ENCODE peak calls at places on chromosomes 11 and 22, in ten cellular contexts. F is IMR-90, P is chondrocyte, J is lower lobe of right lung, K is neural crest cell, E is colonic mucosa, B is hepatocyte, C is foreskin keratinocyte, L is foreskin fibroblast, V is progenitor cell of endocrine pancreas. W is an unnamed sample.

GRCh38 chr11:76796511-76797203 is 13.5 kb downstream of the TSKU start:
- DNase-seq in K (no peak), J (no peak), E (no peak), P (no peak), B (no peak), V (no peak), L (no peak), C (no peak), F (no peak), W (no peak)

GRCh38 chr11:96256604-96257003 is 86.4 kb downstream of the MAML2 start:
- DNase-seq in P (no peak), L (no peak), J (no peak), K (no peak), E (no peak), B (no peak), C (no peak), V (no peak), F (no peak), W (no peak)

GRCh38 chr11:32137263-32137662 is 46.4 kb downstream of the RCN1 start:
- DNase-seq in F (peak), P (no peak), L (peak), C (peak), K (no peak), E (no peak), V (no peak), J (no peak), B (peak), W (peak)

GRCh38 chr11:20022363-20023081 is 137.8 kb downstream of the DBX1 start:
- DNase-seq in L (no peak), B (no peak), V (peak), E (no peak), C (peak), F (peak), J (no peak), K (peak), P (no peak), W (no peak)

GRCh38 chr11:44915621-44916020 is 35.1 kb downstream of the TP53I11 start:
- DNase-seq in P (no peak), V (no peak), J (no peak), E (no peak), B (no peak), K (no peak), L (no peak), F (no peak), C (no peak), W (no peak)

GRCh38 chr11:43289368-43289767 is 22.4 kb upstream of the API5 start:
- DNase-seq in V (no peak), E (no peak), B (no peak), F (no peak), C (no peak), L (no peak), K (no peak), J (no peak), P (no peak), W (no peak)

GRCh38 chr22:46000081-46001027 is 23.4 kb upstream of the WNT7B start:
- DNase-seq in C (no peak), E (no peak), P (peak), B (no peak), J (peak), F (no peak), L (no peak), K (no peak), V (no peak), W (no peak)

GRCh38 chr11:7703785-7704184 is 2.5 kb downstream of the OVCH2 start:
- DNase-seq in K (no peak), J (no peak), F (no peak), B (no peak), P (no peak), V (no peak), L (no peak), E (no peak), C (no peak), W (no peak)

GRCh38 chr22:36042240-36042639 is 13.6 kb upstream of the RBFOX2 start:
- DNase-seq in F (no peak), J (no peak), B (no peak), L (no peak), K (no peak), C (no peak), V (no peak), P (no peak), E (no peak), W (no peak)

GRCh38 chr11:315051-315481 is 1.2 kb downstream of the IFITM1 start:
- DNase-seq in V (no peak), B (no peak), J (no peak), P (no peak), E (no peak), L (no peak), F (no peak), C (no peak), K (no peak), W (no peak)

GRCh38 chr11:57798905-57799559 is 37.4 kb downstream of the CTNND1 start:
- DNase-seq in E (peak), J (peak), B (peak), K (no peak), C (peak), F (peak), V (no peak), P (no peak), L (peak), W (peak)

GRCh38 chr11:63672156-63672463 is 934 bp upstream of the ATL3 start:
- DNase-seq in B (no peak), E (no peak), V (no peak), F (no peak), C (no peak), K (no peak), L (no peak), J (no peak), P (no peak), W (no peak)

GRCh38 chr22:16789860-16790493 is 35.2 kb downstream of the XKR3 start:
- DNase-seq in L (no peak), B (no peak), C (no peak), V (no peak), F (no peak), E (no peak), J (no peak), K (no peak), P (no peak), W (no peak)

GRCh38 chr11:1479678-1480118 is 6.9 kb downstream of the MOB2 start:
- DNase-seq in L (no peak), B (no peak), C (no peak), V (no peak), F (no peak), K (no peak), P (peak), E (no peak), J (peak), W (no peak)

GRCh38 chr11:130771708-130772107 is 144.6 kb downstream of the SNX19 start:
- DNase-seq in F (peak), P (no peak), E (no peak), J (no peak), K (no peak), L (peak), V (no peak), B (no peak), C (no peak), W (peak)

GRCh38 chr11:16895306-16895705 is 118.9 kb downstream of the PLEKHA7 start:
- DNase-seq in V (no peak), L (no peak), P (no peak), E (no peak), C (no peak), J (no peak), K (no peak), F (no peak), B (no peak), W (no peak)

GRCh38 chr11:75186999-75187398 is 36.1 kb downstream of the SLCO2B1 start:
- DNase-seq in P (no peak), J (no peak), K (no peak), V (no peak), F (no peak), B (no peak), E (no peak), C (no peak), L (no peak), W (no peak)

GRCh38 chr22:17845790-17846189 is 71.5 kb upstream of the BID start:
- DNase-seq in L (no peak), B (no peak), F (no peak), P (no peak), J (no peak), K (no peak), C (no peak), V (no peak), E (no peak), W (peak)

GRCh38 chr22:27780161-27780575 is 21.4 kb downstream of the MN1 start:
- DNase-seq in V (no peak), C (peak), J (no peak), E (no peak), K (no peak), F (no peak), B (no peak), L (no peak), P (no peak), W (no peak)

GRCh38 chr22:44519895-44520294 is 21.9 kb upstream of the RTL6 start:
- DNase-seq in L (no peak), C (no peak), K (no peak), B (no peak), F (no peak), E (no peak), J (no peak), P (no peak), V (no peak), W (no peak)

GRCh38 chr11:74681686-74682651 is 49.3 kb downstream of the CHRDL2 start:
- DNase-seq in B (no peak), K (no peak), P (peak), L (no peak), E (no peak), V (no peak), C (no peak), F (peak), J (no peak), W (no peak)

GRCh38 chr11:115759622-115760527 is 255.7 kb upstream of the CADM1 start:
- DNase-seq in B (peak), J (peak), V (peak), C (no peak), L (no peak), E (no peak), K (peak), F (no peak), P (no peak), W (no peak)

GRCh38 chr22:28332410-28332809 is 347.2 kb downstream of the TTC28 start:
- DNase-seq in E (no peak), L (peak), V (no peak), B (no peak), K (no peak), J (no peak), F (peak), P (no peak), C (no peak), W (no peak)

GRCh38 chr11:96319901-96320656 is 22.9 kb downstream of the MAML2 start:
- DNase-seq in V (no peak), L (no peak), E (no peak), P (no peak), C (no peak), F (no peak), B (no peak), J (no peak), K (no peak), W (no peak)

GRCh38 chr22:46590334-46590733 is 29.9 kb upstream of the GRAMD4 start:
- DNase-seq in V (no peak), P (no peak), J (peak), B (peak), F (no peak), E (no peak), L (no peak), K (no peak), C (no peak), W (no peak)

GRCh38 chr11:112174789-112175595 is at the start of gene BCO2:
- DNase-seq in B (peak), K (peak), V (peak), E (peak), P (no peak), J (peak), C (peak), L (peak), F (peak), W (peak)

GRCh38 chr22:35914665-35915476 is 113.8 kb downstream of the RBFOX2 start:
- DNase-seq in B (peak), L (peak), P (no peak), C (peak), F (peak), E (peak), V (peak), K (peak), J (no peak), W (peak)

GRCh38 chr11:2275334-2276279 is 5.2 kb upstream of the ASCL2 start:
- DNase-seq in C (no peak), E (no peak), K (no peak), L (no peak), V (no peak), J (no peak), F (no peak), B (no peak), P (no peak), W (no peak)

GRCh38 chr11:100687032-100687629 is at the start of gene ARHGAP42:
- DNase-seq in B (peak), K (peak), F (peak), V (peak), J (peak), E (peak), C (peak), P (no peak), L (peak), W (peak)

GRCh38 chr11:117774553-117774952 is 22.5 kb downstream of the DSCAML1 start:
- DNase-seq in L (no peak), K (no peak), E (peak), B (no peak), P (no peak), F (no peak), V (no peak), J (no peak), C (no peak), W (no peak)

GRCh38 chr22:20242393-20243175 is 25.5 kb downstream of the RTN4R start:
- DNase-seq in B (no peak), P (no peak), L (no peak), E (no peak), C (no peak), J (no peak), F (no peak), K (no peak), V (no peak), W (no peak)

GRCh38 chr11:75667268-75667830 is 1.5 kb downstream of the MAP6 start:
- DNase-seq in K (peak), P (no peak), V (no peak), F (no peak), B (peak), E (no peak), J (peak), L (no peak), C (peak), W (no peak)

DNA sequence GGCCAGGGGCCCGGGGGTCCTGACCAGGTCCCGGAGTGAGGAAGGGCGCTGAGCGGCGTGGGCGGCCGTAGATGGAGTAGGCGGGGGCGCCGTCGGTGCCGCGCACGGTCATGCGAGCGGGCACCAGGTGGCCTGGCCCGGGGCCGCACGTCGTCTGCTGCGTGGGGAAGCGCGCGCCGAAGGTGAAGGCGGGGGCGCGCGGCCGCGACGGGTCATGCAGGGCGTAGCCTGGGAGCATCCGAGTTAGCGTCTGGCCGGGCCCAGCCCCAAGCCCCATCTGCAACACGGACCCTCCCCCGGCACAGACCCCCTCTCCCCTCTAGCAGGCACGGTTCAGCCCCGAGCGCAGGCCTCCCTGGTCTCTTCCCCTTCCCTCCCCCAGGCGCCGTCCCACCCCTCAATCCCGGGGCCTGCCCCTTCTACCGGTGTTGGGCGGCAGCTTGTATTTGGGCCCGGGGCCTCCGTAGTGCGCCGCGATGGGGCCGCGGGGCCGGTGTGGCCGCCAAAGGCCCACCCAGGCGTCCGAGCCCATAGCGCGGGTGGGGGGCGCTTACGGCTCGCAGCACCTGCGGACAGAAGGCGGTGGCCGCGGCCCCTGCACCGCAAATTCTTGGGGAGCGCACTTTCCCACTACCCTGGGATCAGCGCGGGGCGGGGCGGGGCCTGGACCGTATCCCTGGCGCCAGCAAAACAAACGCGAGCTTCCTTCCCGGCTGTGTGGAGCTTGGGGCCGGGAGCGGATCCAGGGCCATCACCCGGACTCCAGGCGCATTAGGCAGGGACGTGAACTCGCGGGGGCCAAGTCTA is 1.9 kb upstream of the TYMP start:
- DNase-seq in F (peak), L (no peak), B (peak), P (no peak), C (peak), K (peak), E (peak), V (no peak), J (peak), W (no peak)
- TF ChIP-seq CTCF in F (no peak), L (no peak), B (no peak), P (peak), C (no peak), K (no peak), E (no peak), V (no peak), J (no peak), W (no peak)

GRCh38 chr22:23240639-23241389 is 60.5 kb downstream of the BCR start:
- DNase-seq in P (no peak), E (no peak), V (no peak), K (no peak), F (no peak), B (no peak), C (peak), J (no peak), L (no peak), W (no peak)
- TF ChIP-seq CTCF in P (peak), E (peak), V (peak), K (no peak), F (peak), B (peak), C (peak), J (peak), L (peak), W (no peak)

DNA sequence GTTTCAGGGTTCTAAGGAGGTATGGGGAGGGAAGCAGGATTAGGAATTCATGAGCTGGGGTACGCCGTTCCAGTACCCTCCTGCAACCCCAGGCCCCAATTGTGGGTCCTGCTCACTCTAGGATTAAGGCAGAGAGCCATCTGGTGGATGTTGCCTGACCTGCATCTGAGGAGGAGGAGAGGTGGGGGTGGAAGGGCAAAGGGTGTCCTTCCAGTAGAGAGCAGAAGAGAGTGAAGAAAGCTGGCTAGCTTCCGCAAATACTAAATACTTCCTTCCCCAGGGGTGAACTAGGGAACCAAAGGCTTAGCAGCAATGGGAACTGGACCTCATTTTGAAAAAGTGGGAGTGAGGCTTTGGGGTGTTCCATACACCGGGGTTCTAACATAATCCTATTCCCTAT is 10.6 kb downstream of the LRRC51 start:
- DNase-seq in P (no peak), V (peak), F (peak), C (no peak), L (peak), B (peak), E (peak), K (peak), J (peak), W (no peak)
- TF ChIP-seq CTCF in P (peak), V (peak), F (peak), C (peak), L (peak), B (peak), E (peak), K (peak), J (peak), W (peak)

DNA sequence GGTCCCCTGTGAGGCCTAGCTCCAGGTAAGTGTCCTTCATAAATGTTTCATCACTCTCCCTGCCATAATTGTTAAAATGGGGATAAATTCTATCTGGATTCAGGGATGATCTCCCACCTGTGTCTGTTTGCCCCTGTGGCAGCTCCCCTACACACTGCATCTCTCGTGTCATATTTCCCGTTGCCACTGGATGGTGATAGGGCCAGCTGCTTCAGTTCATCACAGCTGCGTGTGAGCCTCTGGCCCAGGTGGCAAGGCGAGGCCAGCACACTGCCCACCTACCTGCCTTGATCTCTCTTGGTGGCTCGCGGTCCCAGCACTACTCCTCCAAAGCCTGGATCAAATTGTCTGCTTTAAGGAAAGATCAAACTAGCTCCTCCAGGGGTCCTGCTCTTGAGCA is 187.4 kb downstream of the GRIK4 start:
- DNase-seq in B (no peak), V (no peak), K (no peak), J (no peak), E (no peak), C (no peak), P (no peak), F (no peak), L (no peak), W (no peak)
- TF ChIP-seq CTCF in B (no peak), V (no peak), K (no peak), J (no peak), E (no peak), C (no peak), P (no peak), F (no peak), L (no peak), W (no peak)

GRCh38 chr22:49166746-49167145 is 660.9 kb downstream of the BRD1 start:
- DNase-seq in J (no peak), K (no peak), F (no peak), V (no peak), P (no peak), C (no peak), B (no peak), E (no peak), L (no peak), W (no peak)
- TF ChIP-seq CTCF in J (no peak), K (no peak), F (no peak), V (no peak), P (no peak), C (no peak), B (no peak), E (no peak), L (no peak), W (no peak)

GRCh38 chr22:30612789-30613188 is 5.8 kb downstream of the TCN2 start:
- DNase-seq in C (no peak), V (no peak), L (no peak), P (no peak), J (no peak), K (no peak), F (no peak), B (no peak), E (no peak), W (no peak)
- TF ChIP-seq CTCF in C (no peak), V (no peak), L (no peak), P (no peak), J (no peak), K (no peak), F (no peak), B (no peak), E (no peak), W (no peak)